ENCODE peak calls at places on chromosomes 3 and 15, in four cellular contexts. I, P, G and J are unnamed samples.

GRCh38 chr3:99534951-99535704 is 103.3 kb upstream of the COL8A1 start:
- DNase-seq in I (no peak), P (no peak), G (no peak), J (no peak)

GRCh38 chr15:40310001-40310959 is 2.5 kb upstream of the PLCB2 start:
- DNase-seq in P (no peak), G (peak; percentile 56), I (peak; percentile 81), J (peak; percentile 24)

GRCh38 chr3:160756907-160757623 is 1.0 kb downstream of the PPM1L start:
- DNase-seq in G (peak; percentile 10), I (peak; percentile 58), P (peak; percentile 19), J (peak; percentile 61)

GRCh38 chr15:71114887-71115566 is at the start of gene THSD4:
- DNase-seq in P (peak; percentile 56), I (peak; percentile 93), G (peak; percentile 17), J (peak; percentile 94)

GRCh38 chr3:187989458-187990153 is 164.4 kb upstream of the LPP start:
- DNase-seq in I (peak; percentile 92), P (no peak), G (no peak), J (peak; percentile 55)

GRCh38 chr3:6962796-6963195 is 101.9 kb downstream of the GRM7 start:
- DNase-seq in I (no peak), G (no peak), P (no peak), J (no peak)

GRCh38 chr15:59259137-59259943 is 52.7 kb downstream of the LDHAL6B start:
- DNase-seq in I (no peak), P (no peak), G (no peak), J (no peak)

GRCh38 chr15:42144841-42145375 is 11.5 kb downstream of the PLA2G4F start:
- DNase-seq in G (no peak), P (no peak), I (no peak), J (no peak)

GRCh38 chr15:73910904-73911303 is 15.4 kb upstream of the LOXL1 start:
- DNase-seq in I (no peak), G (no peak), P (no peak), J (no peak)

GRCh38 chr3:57959407-57960173 is 48.6 kb upstream of the FLNB start:
- DNase-seq in P (no peak), G (no peak), I (no peak), J (no peak)

GRCh38 chr3:188362405-188362831 is 208.5 kb downstream of the LPP start:
- DNase-seq in I (no peak), P (no peak), G (no peak), J (peak; percentile 5)

GRCh38 chr15:100663066-100663465 is 60.7 kb downstream of the ASB7 start:
- DNase-seq in I (peak; percentile 76), P (no peak), G (no peak), J (no peak)

GRCh38 chr3:18556001-18556408 is 130.9 kb upstream of the SATB1 start:
- DNase-seq in G (no peak), I (no peak), P (no peak), J (no peak)

GRCh38 chr3:58657036-58657435 is 9.5 kb downstream of the FAM3D start:
- DNase-seq in G (no peak), P (no peak), I (no peak), J (no peak)

GRCh38 chr3:141710888-141711616 is 27.0 kb upstream of the RNF7 start:
- DNase-seq in P (peak; percentile 37), I (no peak), G (no peak), J (no peak)

GRCh38 chr3:30681276-30682211 is 75.1 kb downstream of the TGFBR2 start:
- DNase-seq in I (peak; percentile 24), P (peak; percentile 56), G (no peak), J (no peak)

GRCh38 chr3:58036287-58037032 is 28.2 kb downstream of the FLNB start:
- DNase-seq in P (no peak), G (no peak), I (no peak), J (no peak)

GRCh38 chr3:179000144-179000543 is 71.5 kb downstream of the ZMAT3 start:
- DNase-seq in P (no peak), I (no peak), G (no peak), J (no peak)

GRCh38 chr3:32843504-32844321 is 25.9 kb downstream of the TRIM71 start:
- DNase-seq in P (no peak), G (no peak), I (peak; percentile 96), J (peak; percentile 89)

GRCh38 chr3:188323067-188323842 is 169.3 kb downstream of the LPP start:
- DNase-seq in I (no peak), G (peak; percentile 54), P (no peak), J (no peak)

GRCh38 chr3:5411786-5412185 is 224.3 kb downstream of the EDEM1 start:
- DNase-seq in I (no peak), P (no peak), G (no peak), J (no peak)

GRCh38 chr3:133588784-133589465 is 15.4 kb downstream of the CDV3 start:
- DNase-seq in P (no peak), G (no peak), I (no peak), J (no peak)

GRCh38 chr3:40780341-40780800 is 255.6 kb downstream of the ZNF621 start:
- DNase-seq in P (peak; percentile 71), G (no peak), I (peak; percentile 68), J (peak; percentile 38)

GRCh38 chr3:71206821-71207220 is 376.7 kb downstream of the FOXP1 start:
- DNase-seq in I (no peak), P (no peak), G (no peak), J (no peak)

GRCh38 chr15:62378772-62379171 is 213.7 kb upstream of the C2CD4B start:
- DNase-seq in I (no peak), G (no peak), P (no peak), J (no peak)

GRCh38 chr3:69288161-69288895 is 97.6 kb downstream of the FRMD4B start:
- DNase-seq in P (no peak), I (peak; percentile 88), G (no peak), J (peak; percentile 89)

GRCh38 chr3:125683067-125683844 is 88.0 kb upstream of the OSBPL11 start:
- DNase-seq in I (no peak), G (no peak), P (no peak), J (no peak)

GRCh38 chr3:10824468-10824867 is 8.4 kb downstream of the SLC6A11 start:
- DNase-seq in G (no peak), I (no peak), P (no peak), J (no peak)
- H3K27me3 ChIP-seq in G (peaks cover 4% of the 10 kb centered on the region), I (peaks cover 5% of the 10 kb centered on the region), P (no peaks in the 10 kb centered on the region), J (peaks cover 4% of the 10 kb centered on the region)

GRCh38 chr3:11168406-11168805 is 14.1 kb downstream of the HRH1 start:
- DNase-seq in I (no peak), G (no peak), P (no peak), J (no peak)

GRCh38 chr3:11168881-11169805 is 14.8 kb downstream of the HRH1 start:
- DNase-seq in I (no peak), G (no peak), P (no peak), J (no peak)

GRCh38 chr3:11173828-11174465 is 19.7 kb downstream of the HRH1 start:
- DNase-seq in P (no peak), G (no peak), I (no peak), J (no peak)

GRCh38 chr3:11170052-11170770 is 15.9 kb downstream of the HRH1 start:
- DNase-seq in I (no peak), G (no peak), P (no peak), J (no peak)

DNA sequence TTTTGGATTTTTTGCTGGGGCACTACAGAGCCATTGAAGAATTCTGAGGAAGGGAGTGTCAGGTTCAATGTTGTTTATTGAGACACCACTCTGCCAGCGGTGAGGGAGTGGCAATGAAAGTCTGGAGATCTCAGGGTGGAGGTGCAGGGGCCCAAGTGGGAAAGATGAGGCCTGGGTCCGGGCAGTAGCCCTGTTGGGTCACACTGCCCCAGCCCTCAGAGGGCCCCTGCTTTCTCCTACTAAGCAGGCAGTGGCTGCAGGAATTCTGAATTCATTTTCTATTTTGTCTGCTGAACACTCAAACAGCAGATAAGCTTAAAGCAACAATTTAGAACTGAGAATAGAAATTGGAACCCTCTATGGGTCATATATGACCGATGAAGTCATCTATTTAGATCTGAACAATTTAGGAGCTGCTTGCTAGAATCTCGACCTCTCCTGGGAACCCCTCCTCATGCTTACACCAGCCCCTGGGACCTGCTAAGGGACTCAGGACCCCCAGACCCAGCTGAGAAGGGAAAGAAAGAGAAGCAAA is 17.9 kb downstream of the HRH1 start:
- DNase-seq in G (no peak), P (peak; percentile 52), I (no peak), J (no peak)
- H3K4me3 ChIP-seq in G (no peak overlapping the region), P (no peak overlapping the region), I (no peak overlapping the region), J (no peak overlapping the region)

GRCh38 chr3:197746801-197747237 is 2.9 kb upstream of the FYTTD1 start:
- DNase-seq in G (no peak), I (no peak), P (no peak), J (peak; percentile 34)
- H3K4me1 ChIP-seq in G (peaks cover 27% of the 10 kb centered on the region), I (peaks cover 9% of the 10 kb centered on the region), P (peaks cover 1% of the 10 kb centered on the region), J (peaks cover 7% of the 10 kb centered on the region)

GRCh38 chr15:77841376-77841775 is 208.7 kb upstream of the LINGO1 start:
- DNase-seq in I (no peak), P (no peak), G (no peak), J (no peak)
- H3K27me3 ChIP-seq in I (no peaks in the 10 kb centered on the region), P (no peaks in the 10 kb centered on the region), G (peaks cover 2% of the 10 kb centered on the region), J (peaks cover 58% of the 10 kb centered on the region)

DNA sequence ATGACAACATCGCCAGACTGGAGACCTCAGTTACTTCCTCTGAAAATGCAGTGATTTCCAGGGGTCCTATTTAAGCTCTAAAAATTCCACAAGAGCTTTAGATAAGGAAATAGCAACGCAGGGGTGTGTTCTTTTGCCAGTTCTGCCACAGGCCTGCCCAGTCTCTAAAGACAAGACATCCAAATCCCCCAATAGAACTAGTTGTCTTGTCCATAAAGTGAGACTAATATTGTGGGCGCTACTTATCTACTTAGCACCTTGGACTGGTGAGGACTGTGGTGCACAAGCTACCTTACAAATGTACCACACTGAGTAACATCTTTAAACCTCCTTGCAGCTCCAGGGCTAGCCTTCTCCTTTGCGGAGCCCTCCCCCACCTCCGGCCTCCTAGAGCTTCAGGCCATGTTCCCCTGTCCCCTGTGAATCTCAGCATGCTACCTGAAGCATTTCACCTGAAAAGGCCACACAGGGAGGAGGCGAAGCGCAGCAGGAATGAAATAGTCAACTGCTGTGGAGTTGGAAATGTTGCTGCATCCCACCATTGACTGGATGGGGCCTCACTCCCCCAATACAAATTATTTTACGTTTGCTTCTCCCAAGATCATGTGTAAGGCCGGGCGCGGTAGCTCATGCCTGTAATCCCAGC is 9.6 kb upstream of the LRRC2 start:
- DNase-seq in I (no peak), G (no peak), P (no peak), J (no peak)
- H3K4me3 ChIP-seq in I (no peak overlapping the region), G (no peak overlapping the region), P (no peak overlapping the region), J (no peak overlapping the region)

GRCh38 chr3:113690482-113690881 is 6.0 kb downstream of the USF3 start:
- DNase-seq in I (no peak), P (no peak), G (no peak), J (no peak)
- H3K4me1 ChIP-seq in I (peaks cover 20% of the 10 kb centered on the region), P (peaks cover 2% of the 10 kb centered on the region), G (peaks cover 8% of the 10 kb centered on the region), J (peaks cover 18% of the 10 kb centered on the region)